ENCODE peak calls at places on chromosomes 11 and 22, in seven cellular contexts. R, U, Z, T, M, I and B are unnamed samples.

GRCh38 chr11:77725433-77725832 is 87.8 kb upstream of the CLNS1A start:
- DNase-seq in R (no peak), U (no peak), Z (no peak), T (no peak), M (no peak), I (no peak), B (no peak)

GRCh38 chr11:120061761-120062560 is 76.0 kb downstream of the TRIM29 start:
- DNase-seq in R (no peak), U (no peak), Z (no peak), T (no peak), M (peak), I (no peak), B (no peak)

GRCh38 chr11:73404048-73404447 is 27.8 kb downstream of the RELT start:
- DNase-seq in R (peak), U (peak), Z (peak), T (peak), M (peak), I (peak), B (no peak)

GRCh38 chr11:78504708-78505107 is 70.0 kb downstream of the NARS2 start:
- DNase-seq in R (no peak), U (no peak), Z (no peak), T (no peak), M (no peak), I (no peak), B (no peak)

GRCh38 chr11:134761361-134761760 is 349.3 kb upstream of the B3GAT1 start:
- DNase-seq in R (no peak), U (no peak), Z (no peak), T (no peak), M (no peak), I (no peak), B (no peak)

GRCh38 chr11:132123449-132123848 is 753.0 kb downstream of the NTM start:
- DNase-seq in R (no peak), U (no peak), Z (no peak), T (no peak), M (no peak), I (no peak), B (no peak)

GRCh38 chr22:24423519-24424000 is 3.8 kb upstream of the ADORA2A start:
- DNase-seq in R (no peak), U (peak), Z (peak), T (peak), M (peak), I (peak), B (no peak)

GRCh38 chr11:24234822-24235508 is 261.9 kb upstream of the LUZP2 start:
- DNase-seq in R (no peak), U (no peak), Z (peak), T (peak), M (no peak), I (no peak), B (no peak)

GRCh38 chr11:119337581-119338317 is 2.9 kb downstream of the C1QTNF5 start:
- DNase-seq in R (no peak), U (peak), Z (peak), T (no peak), M (peak), I (peak), B (no peak)

GRCh38 chr11:123166095-123166559 is 28.9 kb downstream of the CLMP start:
- DNase-seq in R (no peak), U (peak), Z (no peak), T (no peak), M (peak), I (no peak), B (no peak)

GRCh38 chr11:122756417-122756816 is 81.9 kb upstream of the CRTAM start:
- DNase-seq in R (no peak), U (peak), Z (no peak), T (peak), M (no peak), I (peak), B (no peak)

GRCh38 chr11:35549787-35550186 is 24.4 kb upstream of the PAMR1 start:
- DNase-seq in R (no peak), U (no peak), Z (no peak), T (no peak), M (no peak), I (no peak), B (no peak)

GRCh38 chr22:49724893-49725489 is 102.7 kb downstream of the BRD1 start:
- DNase-seq in R (peak), U (no peak), Z (peak), T (peak), M (peak), I (peak), B (no peak)

GRCh38 chr22:28759861-28760560 is 12.5 kb upstream of the CCDC117 start:
- DNase-seq in R (no peak), U (no peak), Z (no peak), T (no peak), M (no peak), I (peak), B (no peak)

GRCh38 chr22:48699531-48699930 is 1128.1 kb downstream of the BRD1 start:
- DNase-seq in R (no peak), U (no peak), Z (no peak), T (no peak), M (no peak), I (no peak), B (no peak)

GRCh38 chr22:16956290-16956689 is 51.7 kb downstream of the GAB4 start:
- DNase-seq in R (no peak), U (no peak), Z (no peak), T (no peak), M (peak), I (peak), B (no peak)

GRCh38 chr11:110565690-110566336 is 136.1 kb downstream of the FDX1 start:
- DNase-seq in R (no peak), U (no peak), Z (no peak), T (peak), M (no peak), I (no peak), B (no peak)

DNA sequence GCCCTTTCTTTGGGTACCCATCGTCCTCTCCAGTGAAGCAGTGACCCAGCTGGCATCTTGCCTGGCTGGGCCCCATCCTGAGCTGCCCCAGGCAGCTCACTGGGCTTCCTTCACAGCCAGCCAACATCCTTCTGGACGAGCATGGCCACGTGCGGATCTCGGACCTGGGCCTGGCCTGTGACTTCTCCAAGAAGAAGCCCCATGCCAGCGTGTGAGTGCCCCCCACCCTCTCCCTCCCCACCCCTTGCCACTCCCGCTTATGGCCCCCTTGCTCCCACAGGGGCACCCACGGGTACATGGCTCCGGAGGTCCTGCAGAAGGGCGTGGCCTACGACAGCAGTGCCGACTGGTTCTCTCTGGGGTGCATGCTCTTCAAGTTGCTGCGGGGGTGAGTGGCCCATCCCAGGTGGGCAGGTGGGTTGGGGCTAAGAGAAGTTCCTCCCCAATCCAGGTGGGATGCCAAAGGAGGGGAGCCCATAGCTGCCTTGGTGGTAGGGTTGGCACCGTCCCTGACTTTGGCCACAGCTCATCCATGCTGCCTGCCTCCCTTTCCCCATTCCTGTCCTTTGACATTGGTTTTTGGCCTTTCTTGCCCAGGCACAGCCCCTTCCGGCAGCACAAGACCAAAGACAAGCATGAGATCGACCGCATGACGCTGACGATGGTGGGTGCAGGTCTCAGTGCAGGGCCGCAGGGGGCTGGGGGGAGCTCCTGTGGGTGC is 6.8 kb upstream of the ANKRD13D start:
- DNase-seq in R (no peak), U (peak), Z (no peak), T (no peak), M (no peak), I (peak), B (no peak)
- H3K4me3 ChIP-seq in R (no peak), U (no peak), Z (no peak), T (no peak), M (no peak), I (no peak), B (no peak)

GRCh38 chr22:31972180-31972579 is 27.8 kb downstream of the YWHAH start:
- DNase-seq in R (no peak), U (no peak), Z (no peak), T (no peak), M (no peak), I (no peak), B (no peak)

GRCh38 chr22:31968022-31968421 is 23.7 kb downstream of the YWHAH start:
- DNase-seq in R (no peak), U (no peak), Z (no peak), T (no peak), M (no peak), I (no peak), B (no peak)

GRCh38 chr22:31970490-31971444 is 26.4 kb downstream of the YWHAH start:
- DNase-seq in R (peak), U (peak), Z (peak), T (peak), M (peak), I (peak), B (no peak)

GRCh38 chr22:31973739-31974138 is 29.4 kb downstream of the YWHAH start:
- DNase-seq in R (no peak), U (no peak), Z (no peak), T (no peak), M (no peak), I (no peak), B (no peak)

GRCh38 chr22:31969789-31970489 is 25.6 kb downstream of the YWHAH start:
- DNase-seq in R (peak), U (peak), Z (peak), T (peak), M (peak), I (peak), B (no peak)
- TF ChIP-seq POLR2AphosphoS5 in R (no peak), U (no peak), Z (no peak), T (no peak), M (no peak), I (no peak), B (no peak)

GRCh38 chr11:17812286-17813187 is 78.0 kb downstream of the KCNC1 start:
- DNase-seq in R (no peak), U (no peak), Z (no peak), T (no peak), M (no peak), I (no peak), B (no peak)

GRCh38 chr11:17813391-17814059 is 78.9 kb downstream of the KCNC1 start:
- DNase-seq in R (no peak), U (no peak), Z (peak), T (no peak), M (no peak), I (no peak), B (no peak)

GRCh38 chr11:17810736-17811135 is 76.2 kb downstream of the KCNC1 start:
- DNase-seq in R (no peak), U (no peak), Z (peak), T (no peak), M (no peak), I (no peak), B (no peak)

GRCh38 chr11:17811416-17811815 is 76.8 kb downstream of the KCNC1 start:
- DNase-seq in R (no peak), U (no peak), Z (no peak), T (no peak), M (no peak), I (no peak), B (no peak)

DNA sequence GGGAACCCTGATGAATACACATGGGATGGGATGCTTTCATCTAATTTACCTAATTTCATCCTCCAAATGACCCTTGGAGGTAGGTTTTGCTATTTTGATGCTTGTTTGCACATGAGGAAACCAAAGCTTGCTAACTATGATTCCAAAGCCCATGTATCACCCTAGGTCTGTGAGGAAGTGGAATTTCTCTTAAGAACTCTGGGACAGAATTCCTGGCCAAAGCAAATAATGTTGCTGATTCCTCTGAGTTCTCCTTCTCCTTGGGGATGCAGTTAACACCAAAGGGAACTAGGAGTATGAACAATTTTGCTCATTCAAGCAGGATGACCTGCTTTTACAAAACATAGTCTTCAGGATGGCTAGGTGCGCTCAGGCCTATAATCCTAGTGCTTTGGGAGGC is 80.0 kb downstream of the KCNC1 start:
- DNase-seq in R (no peak), U (no peak), Z (no peak), T (no peak), M (no peak), I (no peak), B (no peak)
- H3K4me3 ChIP-seq in R (no peak), U (no peak), Z (no peak), T (no peak), M (no peak), I (no peak), B (no peak)

DNA sequence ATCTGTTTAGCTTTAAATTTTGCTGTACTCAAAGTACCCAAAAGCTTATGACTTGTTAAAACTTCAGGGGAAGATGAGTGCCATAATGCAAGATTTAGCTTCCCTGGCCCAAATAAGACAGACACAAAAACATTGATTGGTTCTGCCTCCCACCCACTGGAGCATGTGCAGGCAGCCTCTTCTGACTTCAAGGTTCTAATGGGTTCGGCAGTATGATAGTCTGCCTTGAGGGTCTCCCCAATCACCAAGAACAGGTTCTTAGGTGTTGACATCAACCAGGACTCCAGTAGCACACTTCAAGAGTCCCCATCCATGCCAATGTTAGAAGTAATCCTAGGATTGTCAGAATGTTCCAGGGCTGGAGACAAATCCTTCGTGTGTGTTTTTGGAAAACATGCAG is 12.5 kb downstream of the EIF4G2 start:
- DNase-seq in R (no peak), U (no peak), Z (no peak), T (no peak), M (no peak), I (no peak), B (no peak)
- TF ChIP-seq POLR2AphosphoS5 in R (peak), U (no peak), Z (peak), T (no peak), M (peak), I (no peak), B (peak)

DNA sequence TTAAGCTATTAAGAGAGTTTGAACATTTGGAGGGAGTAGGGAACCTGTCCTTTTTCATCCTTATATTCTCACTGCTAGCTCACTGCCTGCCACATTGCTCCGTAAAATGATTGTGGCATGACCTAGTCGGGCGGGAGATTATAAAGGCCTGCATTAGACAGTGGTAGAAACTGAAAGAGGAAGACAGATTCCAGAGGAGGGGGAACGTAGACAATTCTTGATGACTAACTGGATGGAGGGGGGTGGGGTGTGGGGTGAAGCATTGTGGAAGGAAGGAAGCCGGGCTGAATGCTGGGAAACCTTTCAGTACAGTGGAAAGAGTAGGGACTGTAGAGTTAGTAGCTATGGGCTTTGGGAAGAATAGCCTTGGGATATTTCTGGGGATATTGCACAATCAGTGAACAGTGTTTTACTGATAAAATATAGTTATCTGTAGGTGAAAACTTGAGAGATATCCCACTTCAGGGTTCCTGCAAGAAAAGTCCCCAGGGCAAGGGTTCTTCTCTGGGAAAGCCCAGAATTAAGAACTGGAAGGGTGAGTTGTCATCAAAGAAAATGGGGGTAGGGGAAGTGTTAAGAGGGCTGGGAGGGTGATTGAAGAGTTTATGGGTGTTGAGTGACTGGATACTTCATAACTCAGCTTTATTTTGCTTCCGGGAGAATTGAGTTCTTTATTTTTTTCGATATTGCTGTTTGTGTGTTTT is 2.1 kb downstream of the MED15 start:
- DNase-seq in R (no peak), U (peak), Z (peak), T (peak), M (no peak), I (peak), B (no peak)
- H3K4me3 ChIP-seq in R (peak), U (peak), Z (peak), T (peak), M (no peak), I (peak), B (peak)

DNA sequence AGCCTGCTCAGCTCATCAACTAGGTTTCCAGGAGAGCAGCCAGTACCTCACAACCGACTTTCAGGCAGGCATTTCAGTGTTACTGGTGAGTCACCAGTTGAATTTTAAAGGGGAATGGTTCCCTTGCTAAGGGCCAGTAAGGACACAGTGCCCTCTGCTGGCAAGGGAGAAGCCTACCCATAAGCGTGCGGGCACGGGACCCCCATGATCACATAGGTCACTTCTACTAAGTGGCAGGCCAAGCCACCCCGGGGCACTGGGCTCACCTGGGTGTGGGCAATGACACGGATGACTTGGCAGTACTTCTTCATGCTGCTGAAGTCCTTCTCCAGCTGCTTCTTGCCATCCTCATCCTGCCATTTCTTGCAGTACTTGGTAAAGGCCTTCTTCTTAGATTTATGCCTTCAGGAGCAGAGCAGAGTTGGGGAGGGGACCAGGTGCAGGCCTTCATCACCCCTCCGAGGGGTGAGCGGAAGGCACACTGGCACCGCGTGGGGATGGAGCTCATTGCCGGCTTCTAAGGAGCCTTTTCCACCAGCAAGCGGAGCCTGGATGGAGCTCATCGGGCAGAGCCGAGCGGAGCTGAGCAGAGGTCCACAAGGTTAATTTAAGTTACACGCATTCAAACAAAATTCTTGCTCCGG is 2.9 kb downstream of the RPL3 start:
- DNase-seq in R (peak), U (peak), Z (peak), T (peak), M (peak), I (peak), B (no peak)
- TF ChIP-seq POLR2AphosphoS5 in R (peak), U (peak), Z (peak), T (peak), M (peak), I (peak), B (no peak)

GRCh38 chr11:124801636-124802312 is 1.6 kb upstream of the MSANTD2 start:
- DNase-seq in R (no peak), U (no peak), Z (no peak), T (no peak), M (no peak), I (no peak), B (no peak)
- H3K4me3 ChIP-seq in R (no peak), U (no peak), Z (no peak), T (no peak), M (no peak), I (no peak), B (peak)

DNA sequence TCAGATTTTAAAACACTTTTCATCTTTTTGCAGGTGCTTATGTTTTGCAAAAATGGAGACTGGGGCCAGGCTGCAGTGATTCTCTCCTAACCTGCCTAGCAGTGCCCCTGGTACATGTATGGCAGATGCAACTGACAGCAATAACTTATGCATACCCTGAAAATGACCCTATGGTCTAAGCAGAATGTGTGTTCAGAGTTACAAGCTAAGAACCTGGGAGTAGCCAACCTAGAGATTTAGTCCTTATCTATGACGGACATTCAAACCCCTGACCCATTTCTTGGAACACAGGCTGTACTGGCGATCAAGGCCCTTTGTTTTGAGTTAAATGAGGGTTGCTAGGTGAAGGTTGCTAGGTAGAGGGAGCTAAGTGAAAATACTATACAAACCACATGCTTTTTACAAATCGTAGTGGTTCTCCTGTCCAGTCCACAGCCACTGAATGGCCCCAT is 184.9 kb upstream of the SESN3 start:
- DNase-seq in R (no peak), U (no peak), Z (no peak), T (no peak), M (no peak), I (no peak), B (no peak)
- TF ChIP-seq POLR2AphosphoS5 in R (no peak), U (no peak), Z (no peak), T (no peak), M (no peak), I (no peak), B (no peak)